ENCODE peak calls at places on chromosomes 11 and 22, in six cellular contexts. O is Ammon's horn; L is activated CD4-positive, CD25-positive, alpha-beta regulatory T cell; X is activated T-cell treated with anti-CD3 and anti-CD28 coated beads, Interleukin-2, amount 50 U/mL, for 72 hours; N is activated CD4-positive, alpha-beta T cell treated with anti-CD3 and anti-CD28 coated beads for 24 hours; J is stimulated activated CD4-positive, alpha-beta T cell treated with anti-CD3 and anti-CD28 coated beads, Interleukin-12 subunit alpha, Interleukin-12 subunit beta, amount 100 ng/mL, for 4 hours. F is an unnamed sample.

GRCh38 chr22:36846271-36846670 is 14.5 kb upstream of the NCF4 start:
- DNase-seq in J (no peak), O (no peak), N (no peak), X (no peak), L (no peak), F (no peak)

GRCh38 chr11:125289419-125290088 is 125.0 kb downstream of the PKNOX2 start:
- DNase-seq in N (no peak), L (no peak), J (no peak), O (no peak), X (no peak), F (no peak)

GRCh38 chr11:2929880-2930704 is 872 bp upstream of the PHLDA2 start:
- DNase-seq in O (no peak), J (peak; percentile 34), L (no peak), N (no peak), X (peak; percentile 71), F (no peak)

GRCh38 chr22:49606562-49606961 is 221.1 kb downstream of the BRD1 start:
- DNase-seq in N (no peak), J (no peak), X (no peak), O (no peak), L (no peak), F (no peak)

GRCh38 chr11:8225589-8226036 is 38.1 kb downstream of the LMO1 start:
- DNase-seq in J (peak; percentile 65), N (peak; percentile 52), O (peak; percentile 79), L (peak; percentile 49), X (peak; percentile 73), F (peak; percentile 67)

GRCh38 chr11:122808494-122808893 is 29.8 kb upstream of the CRTAM start:
- DNase-seq in X (no peak), L (no peak), O (no peak), N (no peak), J (no peak), F (no peak)

GRCh38 chr22:17777005-17777716 is 2.9 kb upstream of the BID start:
- DNase-seq in L (peak; percentile 48), X (peak; percentile 71), O (no peak), J (peak; percentile 48), N (peak; percentile 33), F (no peak)

GRCh38 chr11:12829131-12829530 is 154.9 kb downstream of the TEAD1 start:
- DNase-seq in N (no peak), L (no peak), O (no peak), X (no peak), J (no peak), F (no peak)

GRCh38 chr11:71423181-71423790 is 24.9 kb downstream of the DHCR7 start:
- DNase-seq in O (no peak), X (no peak), J (no peak), N (no peak), L (no peak), F (no peak)

GRCh38 chr11:92782806-92783205 is 186.6 kb upstream of the MTNR1B start:
- DNase-seq in N (no peak), J (no peak), X (no peak), L (no peak), O (no peak), F (no peak)

GRCh38 chr11:125423247-125423849 is 72.7 kb downstream of the FEZ1 start:
- DNase-seq in X (no peak), O (no peak), N (no peak), L (no peak), J (no peak), F (no peak)

GRCh38 chr11:331332-332060 is 10.8 kb upstream of the IFITM3 start:
- DNase-seq in J (no peak), N (no peak), X (no peak), L (no peak), O (no peak), F (no peak)

GRCh38 chr22:36858966-36859365 is 1.8 kb upstream of the NCF4 start:
- DNase-seq in L (no peak), N (no peak), J (no peak), O (no peak), X (no peak), F (no peak)

GRCh38 chr11:1837171-1838076 is 1.4 kb upstream of the TNNI2 start:
- DNase-seq in J (peak; percentile 75), X (peak; percentile 84), O (peak; percentile 57), L (peak; percentile 59), N (peak; percentile 67), F (no peak)

GRCh38 chr22:31173386-31174145 is 13.6 kb downstream of the RNF185 start:
- DNase-seq in O (no peak), X (no peak), J (peak; percentile 3), N (no peak), L (no peak), F (no peak)

GRCh38 chr11:85164743-85165142 is 462.4 kb downstream of the DLG2 start:
- DNase-seq in L (no peak), J (no peak), X (no peak), O (no peak), N (no peak), F (no peak)